ENCODE peak calls at places on chromosomes 11 and 22, in ten cellular contexts. V, U, I, B, N, L, O, Q, T and W are unnamed samples. For H3K36me3, the result is how much of the 10 kb centered on the place peaks cover.

GRCh38 chr11:17371614-17372013 is 16.8 kb downstream of the KCNJ11 start:
- DNase-seq in N (no peak), I (no peak), T (no peak), V (peak), U (peak), O (no peak), B (no peak), L (no peak), Q (no peak), W (no peak)

GRCh38 chr11:112864715-112865114 is 96.5 kb upstream of the NCAM1 start:
- DNase-seq in U (no peak), V (no peak), Q (no peak), I (no peak), L (no peak), T (no peak), O (no peak), N (no peak), B (no peak), W (no peak)

GRCh38 chr11:20355221-20356219 is 8.0 kb upstream of the HTATIP2 start:
- DNase-seq in I (peak), V (peak), T (no peak), L (no peak), U (peak), O (no peak), Q (peak), N (peak), B (no peak), W (peak)

GRCh38 chr22:19598054-19598855 is 74.0 kb upstream of the CLDN5 start:
- DNase-seq in I (no peak), L (no peak), T (no peak), N (no peak), U (no peak), B (no peak), V (peak), Q (peak), O (peak), W (no peak)

GRCh38 chr11:76209956-76210885 is 3.9 kb upstream of the WNT11 start:
- DNase-seq in T (no peak), I (peak), V (no peak), Q (no peak), N (peak), L (no peak), U (peak), O (peak), B (peak), W (peak)

GRCh38 chr22:36197601-36198146 is 3.9 kb downstream of the APOL4 start:
- DNase-seq in O (no peak), N (no peak), Q (no peak), T (no peak), B (no peak), U (peak), I (no peak), L (no peak), V (peak), W (no peak)

GRCh38 chr11:44630511-44631210 is 65.2 kb downstream of the CD82 start:
- DNase-seq in I (no peak), T (no peak), N (no peak), O (peak), B (peak), V (no peak), L (no peak), Q (no peak), U (no peak), W (no peak)

GRCh38 chr11:120723751-120724150 is 212.2 kb downstream of the GRIK4 start:
- DNase-seq in N (no peak), Q (no peak), L (no peak), U (no peak), B (no peak), O (no peak), T (no peak), I (no peak), V (no peak), W (no peak)

GRCh38 chr11:27807594-27807993 is 107.3 kb upstream of the BDNF start:
- DNase-seq in L (no peak), B (no peak), N (no peak), I (no peak), T (no peak), Q (no peak), O (no peak), U (no peak), V (no peak), W (no peak)

GRCh38 chr11:65419773-65420481 is 2.7 kb upstream of the NEAT1 start:
- DNase-seq in I (peak), N (peak), L (no peak), T (peak), Q (peak), O (peak), B (peak), U (peak), V (peak), W (peak)
- H3K4me3 ChIP-seq in I (no peak), N (no peak), L (no peak), T (peak), Q (peak), O (peak), B (peak), U (no peak), V (peak), W (no peak)

DNA sequence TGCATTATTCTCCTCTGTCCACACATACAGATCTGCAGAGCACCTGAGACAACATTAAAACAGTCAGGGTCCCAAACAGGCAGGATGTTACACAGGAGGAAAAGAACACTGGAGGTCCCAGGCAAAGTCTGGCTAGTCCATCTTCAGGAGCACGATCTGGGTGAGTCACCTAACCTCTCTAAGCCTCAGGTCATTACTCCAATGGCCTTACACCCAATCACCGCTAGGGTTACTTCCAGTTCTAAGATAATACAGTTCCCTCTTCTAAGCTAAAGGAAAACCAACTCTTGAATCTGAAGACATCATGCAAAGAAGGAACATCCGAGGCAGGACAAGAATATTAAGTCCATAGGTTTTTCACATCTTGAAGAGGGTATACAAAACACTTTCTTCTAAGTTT is 24.5 kb downstream of the ASCC2 start:
- DNase-seq in N (no peak), B (no peak), L (no peak), O (no peak), Q (no peak), I (no peak), V (no peak), U (no peak), T (no peak), W (no peak)
- H3K36me3 ChIP-seq in N (under half), B (half or more), L (under half), O (half or more), Q (under half), I (under half), V (half or more), U (under half), T (under half), W (half or more)

GRCh38 chr11:35049906-35050531 is 89.0 kb upstream of the CD44 start:
- DNase-seq in I (no peak), N (no peak), T (no peak), Q (no peak), B (no peak), U (no peak), L (no peak), V (no peak), O (no peak), W (no peak)
- H3K4me3 ChIP-seq in I (no peak), N (no peak), T (no peak), Q (no peak), B (no peak), U (no peak), L (no peak), V (no peak), O (no peak), W (no peak)

GRCh38 chr11:111361874-111362273 is 17.2 kb downstream of the POU2AF1 start:
- DNase-seq in N (no peak), Q (no peak), O (no peak), I (no peak), L (no peak), B (no peak), U (no peak), V (no peak), T (no peak), W (no peak)

GRCh38 chr11:111361082-111361801 is 17.8 kb downstream of the POU2AF1 start:
- DNase-seq in Q (peak), V (no peak), I (no peak), O (no peak), T (no peak), U (no peak), L (no peak), B (no peak), N (no peak), W (no peak)

GRCh38 chr11:111363985-111364384 is 15.1 kb downstream of the POU2AF1 start:
- DNase-seq in N (no peak), T (no peak), O (no peak), Q (no peak), B (no peak), I (no peak), L (no peak), U (no peak), V (peak), W (no peak)

GRCh38 chr11:111364503-111364902 is 14.6 kb downstream of the POU2AF1 start:
- DNase-seq in U (no peak), V (no peak), N (no peak), B (no peak), T (no peak), O (no peak), Q (peak), L (no peak), I (no peak), W (no peak)

GRCh38 chr11:111362887-111363411 is 16.1 kb downstream of the POU2AF1 start:
- DNase-seq in U (no peak), L (no peak), I (no peak), N (no peak), V (no peak), B (no peak), Q (peak), T (no peak), O (peak), W (no peak)
- H3K36me3 ChIP-seq in U (under half), L (under half), I (under half), N (under half), V (half or more), B (under half), Q (half or more), T (under half), O (under half), W (under half)

GRCh38 chr22:39077513-39077840 is 402 bp downstream of the APOBEC3G start:
- DNase-seq in Q (no peak), O (no peak), L (no peak), I (no peak), T (no peak), U (no peak), N (no peak), B (no peak), V (no peak), W (no peak)

GRCh38 chr22:39080052-39080762 is 3.1 kb downstream of the APOBEC3G start:
- DNase-seq in O (no peak), V (no peak), U (no peak), L (no peak), N (no peak), B (no peak), Q (no peak), I (no peak), T (no peak), W (no peak)

GRCh38 chr22:39081557-39081956 is 4.5 kb downstream of the APOBEC3G start:
- DNase-seq in O (no peak), V (no peak), N (no peak), T (no peak), I (no peak), L (no peak), U (no peak), Q (no peak), B (no peak), W (no peak)

GRCh38 chr22:39080993-39081513 is 4.0 kb downstream of the APOBEC3G start:
- DNase-seq in N (no peak), U (no peak), V (no peak), T (no peak), I (no peak), L (no peak), O (no peak), B (no peak), Q (no peak), W (no peak)

GRCh38 chr22:39078329-39078728 is 1.3 kb downstream of the APOBEC3G start:
- DNase-seq in L (no peak), Q (no peak), I (no peak), B (no peak), O (no peak), T (no peak), N (no peak), V (no peak), U (no peak), W (no peak)
- H3K4me3 ChIP-seq in L (no peak), Q (no peak), I (no peak), B (no peak), O (peak), T (peak), N (no peak), V (peak), U (no peak), W (no peak)

GRCh38 chr11:62725686-62726085 is 1.6 kb downstream of the HNRNPUL2 start:
- DNase-seq in L (no peak), V (no peak), I (peak), B (no peak), Q (no peak), T (no peak), U (no peak), N (no peak), O (no peak), W (peak)

GRCh38 chr11:62726156-62727006 is 876 bp downstream of the HNRNPUL2 start:
- DNase-seq in O (no peak), T (no peak), N (peak), V (peak), L (no peak), Q (no peak), I (peak), U (no peak), B (peak), W (no peak)

GRCh38 chr11:62719302-62719978 is 7.8 kb downstream of the HNRNPUL2 start:
- DNase-seq in O (no peak), I (no peak), T (no peak), L (no peak), B (no peak), N (no peak), V (no peak), U (no peak), Q (no peak), W (no peak)

GRCh38 chr11:62724171-62724570 is 3.1 kb downstream of the HNRNPUL2 start:
- DNase-seq in U (no peak), B (peak), I (no peak), N (no peak), Q (no peak), L (no peak), T (no peak), V (no peak), O (no peak), W (no peak)

GRCh38 chr11:62721994-62722393 is 5.3 kb downstream of the HNRNPUL2 start:
- DNase-seq in Q (no peak), T (no peak), L (no peak), V (no peak), N (no peak), B (peak), O (no peak), I (no peak), U (peak), W (peak)
- H3K36me3 ChIP-seq in Q (half or more), T (half or more), L (half or more), V (half or more), N (under half), B (half or more), O (half or more), I (under half), U (half or more), W (half or more)

GRCh38 chr11:10455637-10456487 is 798 bp downstream of the AMPD3 start:
- DNase-seq in V (peak), I (peak), N (peak), L (no peak), T (no peak), B (peak), U (peak), Q (peak), O (no peak), W (no peak)
- H3K4me3 ChIP-seq in V (peak), I (no peak), N (no peak), L (peak), T (peak), B (peak), U (no peak), Q (peak), O (peak), W (no peak)

DNA sequence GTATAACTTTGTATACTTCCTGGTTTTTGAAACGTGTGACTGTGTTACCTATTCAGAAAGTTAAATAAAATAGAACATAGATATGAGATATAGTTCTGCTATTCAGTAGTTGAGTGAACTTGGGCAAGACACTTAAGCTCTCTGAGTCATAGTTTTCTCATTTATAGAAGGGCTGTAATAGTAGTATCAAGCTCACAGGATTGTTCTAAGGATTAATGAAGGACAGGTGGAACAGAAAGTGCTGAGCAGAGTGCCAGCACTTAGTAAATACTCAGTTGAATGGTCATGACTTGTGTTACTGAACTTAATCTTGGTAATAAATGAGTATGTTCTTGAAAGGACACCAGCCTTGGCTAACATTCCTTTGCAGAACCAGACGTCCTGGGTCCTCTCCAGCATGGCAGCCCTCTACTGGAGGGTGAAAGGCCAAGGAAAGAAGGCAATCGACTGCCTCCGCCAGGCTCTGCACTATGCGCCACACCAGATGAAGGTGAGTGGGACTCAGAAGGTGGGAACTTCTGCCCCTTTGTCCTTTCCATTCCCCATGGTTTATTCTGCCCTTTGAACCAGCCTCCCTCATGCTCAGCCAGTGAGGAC is 131.2 kb downstream of the TTC17 start:
- DNase-seq in O (no peak), Q (no peak), B (no peak), V (no peak), U (no peak), T (no peak), N (no peak), I (no peak), L (no peak), W (no peak)
- H3K36me3 ChIP-seq in O (half or more), Q (under half), B (half or more), V (half or more), U (under half), T (under half), N (under half), I (under half), L (under half), W (under half)

GRCh38 chr11:47375546-47376085 is 2.7 kb downstream of the SPI1 start:
- DNase-seq in V (no peak), L (no peak), I (no peak), N (no peak), O (no peak), U (no peak), Q (no peak), B (no peak), T (no peak), W (no peak)
- H3K4me3 ChIP-seq in V (peak), L (no peak), I (no peak), N (no peak), O (peak), U (no peak), Q (peak), B (no peak), T (peak), W (no peak)

GRCh38 chr11:94882931-94883330 is 90.4 kb downstream of the CWC15 start:
- DNase-seq in N (no peak), U (no peak), B (no peak), Q (no peak), T (no peak), V (no peak), O (no peak), I (no peak), L (no peak), W (no peak)

GRCh38 chr11:94885133-94885532 is 88.2 kb downstream of the CWC15 start:
- DNase-seq in T (no peak), I (no peak), N (no peak), U (no peak), Q (no peak), V (peak), L (no peak), O (no peak), B (no peak), W (no peak)

GRCh38 chr11:94883878-94884277 is 89.5 kb downstream of the CWC15 start:
- DNase-seq in V (no peak), B (no peak), I (no peak), T (no peak), O (no peak), U (no peak), L (no peak), N (no peak), Q (no peak), W (no peak)

GRCh38 chr11:94885581-94885980 is 87.8 kb downstream of the CWC15 start:
- DNase-seq in U (no peak), Q (no peak), I (no peak), T (no peak), L (no peak), V (no peak), O (no peak), N (no peak), B (no peak), W (no peak)

GRCh38 chr11:94884322-94884721 is 89.0 kb downstream of the CWC15 start:
- DNase-seq in I (no peak), U (no peak), B (no peak), Q (no peak), V (no peak), T (no peak), L (no peak), O (no peak), N (no peak), W (no peak)
- H3K36me3 ChIP-seq in I (under half), U (under half), B (under half), Q (under half), V (under half), T (under half), L (under half), O (under half), N (under half), W (under half)